ENCODE peak calls at places on chromosomes 11 and 22, in six cellular contexts. Z is fibroblast of the conjunctiva; A is T follicular helper cell; O is stimulated activated CD4-positive, alpha-beta T cell treated with anti-CD3 and anti-CD28 coated beads, TNF-alpha, amount 100 ng/mL, for 1 hour; C is substantia nigra; B is hepatic stellate cell. J is an unnamed sample.
A peak's percentile ranks its signal among the peaks of the same experiment; 100 is the strongest.

GRCh38 chr22:40953446-40953845 is 2.3 kb downstream of the RBX1 start:
- DNase-seq in Z (no peak), A (no peak), O (no peak), C (no peak), B (no peak), J (no peak)

GRCh38 chr11:87097582-87097981 is 59.8 kb downstream of the TMEM135 start:
- DNase-seq in Z (peak; percentile 9), A (no peak), O (no peak), C (no peak), B (peak; percentile 46), J (no peak)

GRCh38 chr11:63901660-63902059 is 15.3 kb downstream of the RCOR2 start:
- DNase-seq in Z (no peak), A (no peak), O (no peak), C (no peak), B (no peak), J (no peak)

GRCh38 chr11:16611395-16612233 is 126.8 kb upstream of the C11orf58 start:
- DNase-seq in Z (no peak), A (no peak), O (no peak), C (no peak), B (peak; percentile 24), J (peak; percentile 44)

GRCh38 chr11:129013737-129014475 is 71.2 kb upstream of the TP53AIP1 start:
- DNase-seq in Z (no peak), A (no peak), O (no peak), C (no peak), B (no peak), J (no peak)

GRCh38 chr11:73182824-73183321 is 35.2 kb upstream of the P2RY2 start:
- DNase-seq in Z (no peak), A (no peak), O (no peak), C (no peak), B (no peak), J (no peak)

GRCh38 chr11:2466869-2467694 is 22.3 kb downstream of the KCNQ1 start:
- DNase-seq in Z (no peak), A (peak; percentile 28), O (no peak), C (no peak), B (peak; percentile 13), J (no peak)

GRCh38 chr11:2716376-2717095 is 16.7 kb upstream of the KCNQ1OT1 start:
- DNase-seq in Z (no peak), A (no peak), O (no peak), C (no peak), B (no peak), J (no peak)

GRCh38 chr11:61833478-61833877 is 5.4 kb downstream of the FADS2 start:
- DNase-seq in Z (no peak), A (peak; percentile 58), O (no peak), C (no peak), B (no peak), J (no peak)

GRCh38 chr11:105092255-105093239 is 47.0 kb downstream of the CARD18 start:
- DNase-seq in Z (peak; percentile 8), A (no peak), O (no peak), C (no peak), B (no peak), J (no peak)

GRCh38 chr11:33475999-33476398 is 218.8 kb downstream of the HIPK3 start:
- DNase-seq in Z (peak; percentile 18), A (no peak), O (no peak), C (no peak), B (peak; percentile 17), J (no peak)

GRCh38 chr11:30426781-30427180 is 103.9 kb downstream of the ARL14EP start:
- DNase-seq in Z (no peak), A (no peak), O (no peak), C (no peak), B (no peak), J (no peak)